ENCODE peak calls at places on chromosomes 6 and 20, in nine cellular contexts. J is WTC11, W is natural killer cell, U is B cell, O is glutamatergic neuron, P is fibroblast of lung, A is left ventricle myocardium inferior, T is GM12865, Y is astrocyte of the cerebellum. C is an unnamed sample.

GRCh38 chr6:30741789-30742315 is 635 bp downstream of the FLOT1 start:
- DNase-seq in J (no peak), W (no peak), U (no peak), O (no peak), P (no peak), A (peak; percentile 64), T (peak; percentile 40), Y (no peak), C (no peak)

GRCh38 chr20:31967830-31968249 is at the start of gene XKR7:
- DNase-seq in J (peak; percentile 62), W (no peak), U (peak; percentile 44), O (peak; percentile 96), P (no peak), A (no peak), T (no peak), Y (no peak), C (peak; percentile 22)

GRCh38 chr6:5323979-5324378 is 62.7 kb downstream of the FARS2 start:
- DNase-seq in J (no peak), W (no peak), U (no peak), O (no peak), P (no peak), A (no peak), T (no peak), Y (no peak), C (no peak)

GRCh38 chr6:13318821-13319220 is 9.5 kb downstream of the TBC1D7 start:
- DNase-seq in J (no peak), W (no peak), U (no peak), O (no peak), P (no peak), A (no peak), T (no peak), Y (no peak), C (no peak)

GRCh38 chr6:162442675-162443074 is 284.9 kb downstream of the PRKN start:
- DNase-seq in J (peak; percentile 60), W (no peak), U (no peak), O (peak; percentile 47), P (peak; percentile 17), A (no peak), T (peak; percentile 18), Y (peak; percentile 3), C (peak; percentile 56)

GRCh38 chr20:60035-60918 is 27.2 kb upstream of the DEFB125 start:
- DNase-seq in J (no peak), W (no peak), U (no peak), O (no peak), P (peak; percentile 4), A (no peak), T (no peak), Y (no peak), C (no peak)

GRCh38 chr20:58231678-58232077 is 3.2 kb upstream of the ANKRD60 start:
- DNase-seq in J (no peak), W (no peak), U (no peak), O (no peak), P (peak; percentile 59), A (no peak), T (peak; percentile 20), Y (no peak), C (no peak)

GRCh38 chr6:80767808-80768207 is 661.3 kb downstream of the BCKDHB start:
- DNase-seq in J (no peak), W (no peak), U (no peak), O (no peak), P (peak; percentile 89), A (peak; percentile 62), T (no peak), Y (peak; percentile 81), C (no peak)

GRCh38 chr6:139109558-139109957 is 25.3 kb upstream of the HECA start:
- DNase-seq in J (peak; percentile 62), W (no peak), U (no peak), O (peak; percentile 20), P (peak; percentile 35), A (no peak), T (peak; percentile 78), Y (no peak), C (peak; percentile 29)

GRCh38 chr6:56046576-56046975 is 171.2 kb upstream of the BMP5 start:
- DNase-seq in J (no peak), W (no peak), U (no peak), O (no peak), P (peak; percentile 69), A (peak; percentile 15), T (no peak), Y (peak; percentile 85), C (no peak)

GRCh38 chr6:117496383-117496990 is 14.0 kb downstream of the DCBLD1 start:
- DNase-seq in J (no peak), W (no peak), U (no peak), O (no peak), P (peak; percentile 62), A (no peak), T (peak; percentile 16), Y (no peak), C (no peak)

GRCh38 chr6:142943746-142944125 is 1.2 kb downstream of the HIVEP2 start:
- DNase-seq in J (no peak), W (peak; percentile 48), U (no peak), O (no peak), P (peak; percentile 36), A (no peak), T (peak; percentile 63), Y (no peak), C (peak; percentile 10)

GRCh38 chr6:26457796-26458688 is at the start of gene BTN2A1:
- DNase-seq in J (peak; percentile 70), W (peak; percentile 54), U (peak; percentile 81), O (peak; percentile 68), P (peak; percentile 95), A (peak; percentile 65), T (peak; percentile 90), Y (peak; percentile 90), C (peak; percentile 71)
- TF ChIP-seq CTCF in J (no peak), W (no peak), U (no peak), O (no peak), P (no peak), A (no peak), T (no peak), Y (no peak), C (no peak)

GRCh38 chr6:170346649-170347048 is 40.1 kb downstream of the FAM120B start:
- DNase-seq in J (no peak), W (no peak), U (no peak), O (no peak), P (no peak), A (no peak), T (no peak), Y (no peak), C (no peak)
- TF ChIP-seq CTCF in J (no peak), W (no peak), U (no peak), O (no peak), P (no peak), A (no peak), T (no peak), Y (no peak), C (no peak)

DNA sequence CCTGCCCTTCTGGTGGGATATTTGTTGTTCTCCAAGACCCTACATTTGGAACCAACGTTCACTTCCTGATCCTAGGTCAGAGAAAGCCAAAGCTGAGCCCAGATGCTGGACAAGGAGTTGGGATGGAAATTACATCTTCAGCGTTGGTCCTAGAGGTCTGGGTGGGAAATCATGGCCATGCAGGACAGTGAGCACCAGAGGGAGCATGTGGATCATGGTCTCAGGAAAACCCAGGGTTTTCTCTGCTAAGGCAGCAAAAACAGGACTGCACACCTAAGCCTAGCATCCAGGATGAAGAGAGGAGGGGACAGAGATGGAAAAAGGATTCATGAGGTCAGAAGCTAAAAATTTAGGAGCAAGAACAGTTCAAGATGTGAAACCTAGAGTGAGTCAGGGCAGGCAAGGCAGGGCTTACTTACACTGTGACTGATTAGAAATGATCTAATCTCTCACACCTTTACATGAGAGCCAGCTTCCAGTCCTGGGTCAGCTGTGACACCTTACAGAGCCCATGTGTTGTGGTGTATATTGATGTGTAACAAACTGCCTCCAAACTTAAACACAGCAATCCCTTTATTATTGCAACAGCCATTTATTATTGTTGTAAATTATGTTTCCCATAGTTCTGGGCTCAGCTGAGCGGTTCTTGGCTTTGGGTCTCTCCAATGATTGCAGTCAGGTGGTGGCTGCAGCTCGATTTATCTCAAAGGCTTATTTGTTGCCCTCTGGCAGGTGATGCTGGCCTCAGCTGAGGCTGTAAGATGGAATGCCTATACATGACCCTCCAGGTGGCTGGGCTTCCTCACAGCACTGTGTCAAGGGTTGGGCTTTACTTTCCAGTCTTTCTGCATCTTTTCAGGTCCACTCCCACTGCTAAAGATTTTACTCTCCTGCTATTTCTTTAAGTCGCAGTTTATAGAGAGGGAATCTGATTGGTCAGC is 6.5 kb downstream of the C20orf202 start:
- DNase-seq in J (no peak), W (no peak), U (no peak), O (no peak), P (no peak), A (no peak), T (no peak), Y (no peak), C (no peak)
- TF ChIP-seq CTCF in J (no peak), W (no peak), U (no peak), O (no peak), P (peak; percentile 44), A (peak; percentile 25), T (no peak), Y (peak; percentile 52), C (no peak)

GRCh38 chr6:37101991-37102298 is 68.0 kb upstream of the PIM1 start:
- DNase-seq in J (no peak), W (no peak), U (no peak), O (no peak), P (no peak), A (no peak), T (no peak), Y (no peak), C (no peak)
- TF ChIP-seq CTCF in J (no peak), W (no peak), U (no peak), O (no peak), P (no peak), A (no peak), T (no peak), Y (no peak), C (no peak)

GRCh38 chr20:59571591-59572314 is 32.6 kb upstream of the PHACTR3 start:
- DNase-seq in J (peak; percentile 84), W (peak; percentile 46), U (peak; percentile 57), O (peak; percentile 86), P (peak; percentile 51), A (peak; percentile 67), T (peak; percentile 48), Y (peak; percentile 20), C (peak; percentile 81)

GRCh38 chr20:59568509-59569024 is 35.8 kb upstream of the PHACTR3 start:
- DNase-seq in J (no peak), W (no peak), U (no peak), O (no peak), P (no peak), A (no peak), T (no peak), Y (no peak), C (no peak)

GRCh38 chr20:59572515-59572914 is 31.8 kb upstream of the PHACTR3 start:
- DNase-seq in J (no peak), W (no peak), U (no peak), O (no peak), P (no peak), A (no peak), T (no peak), Y (no peak), C (no peak)

GRCh38 chr20:59569305-59569704 is 35.0 kb upstream of the PHACTR3 start:
- DNase-seq in J (no peak), W (no peak), U (no peak), O (no peak), P (no peak), A (no peak), T (no peak), Y (no peak), C (no peak)

DNA sequence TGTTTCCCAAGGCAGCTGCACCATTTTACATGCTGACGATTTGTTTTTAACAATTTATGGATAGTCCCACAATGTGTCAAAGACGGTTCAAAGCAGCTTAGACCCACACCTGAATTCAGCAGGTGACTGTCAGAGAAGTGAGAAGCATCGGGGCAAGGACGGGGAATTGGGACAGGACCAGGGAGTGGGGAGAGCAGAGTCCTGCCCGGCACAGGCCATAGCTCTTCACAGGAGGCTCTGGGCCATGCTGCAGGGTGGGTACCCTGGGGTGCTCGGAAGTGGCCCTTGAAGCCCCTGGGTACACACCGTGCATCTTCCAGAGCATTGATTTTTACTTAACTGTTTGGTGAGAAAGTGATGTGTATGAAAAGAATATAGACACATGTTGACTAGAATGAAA is 33.2 kb upstream of the PHACTR3 start:
- DNase-seq in J (no peak), W (no peak), U (no peak), O (no peak), P (no peak), A (no peak), T (no peak), Y (no peak), C (no peak)
- TF ChIP-seq CTCF in J (no peak), W (no peak), U (no peak), O (no peak), P (no peak), A (no peak), T (no peak), Y (no peak), C (no peak)

C was measured in endothelial cell.